ENCODE peak calls at places on chromosome 15, in six cellular contexts. T is fibroblast of the aortic adventitia; W is left lung; D is CD8-positive, alpha-beta memory T cell; K is GM06990; Y is WERI-Rb-1. L is an unnamed sample.

GRCh38 chr15:66765478-66766281 is 63.6 kb downstream of the SMAD6 start:
- DNase-seq in T (peak; percentile 43), Y (no peak), D (no peak), W (no peak), K (no peak), L (no peak)

GRCh38 chr15:74889390-74889881 is 406 bp upstream of the MPI start:
- DNase-seq in W (peak; percentile 83), T (peak; percentile 37), Y (peak; percentile 36), K (no peak), D (no peak), L (no peak)

GRCh38 chr15:75675579-75676404 is 28.1 kb downstream of the SNX33 start:
- DNase-seq in W (peak; percentile 73), Y (no peak), K (no peak), T (no peak), D (no peak), L (no peak)

GRCh38 chr15:45704329-45705249 is 69.8 kb downstream of the SQOR start:
- DNase-seq in D (no peak), Y (no peak), K (no peak), W (peak; percentile 83), T (peak; percentile 39), L (no peak)

GRCh38 chr15:25439456-25439836 is 622 bp upstream of the UBE3A start:
- DNase-seq in D (no peak), W (no peak), Y (no peak), K (no peak), T (peak; percentile 30), L (no peak)

GRCh38 chr15:25668236-25668635 is 194.9 kb downstream of the ATP10A start:
- DNase-seq in Y (no peak), T (no peak), D (no peak), K (no peak), W (no peak), L (no peak)

GRCh38 chr15:22873204-22873701 is 34.8 kb downstream of the NIPA2 start:
- DNase-seq in T (peak; percentile 57), W (no peak), Y (peak; percentile 35), K (no peak), D (no peak), L (no peak)

GRCh38 chr15:48940508-48940907 is 23.2 kb downstream of the SHC4 start:
- DNase-seq in W (no peak), D (no peak), T (peak; percentile 95), Y (no peak), K (peak; percentile 56), L (peak; percentile 94)

GRCh38 chr15:29067949-29068348 is 182.2 kb downstream of the APBA2 start:
- DNase-seq in Y (no peak), D (no peak), W (no peak), K (no peak), T (peak; percentile 5), L (no peak)

GRCh38 chr15:99954361-99955180 is 221.3 kb upstream of the LYSMD4 start:
- DNase-seq in K (no peak), W (no peak), Y (peak; percentile 70), T (no peak), D (no peak), L (no peak)

GRCh38 chr15:35697549-35698299 is 151.8 kb upstream of the DPH6 start:
- DNase-seq in W (no peak), K (no peak), D (no peak), Y (no peak), T (peak; percentile 78), L (peak; percentile 45)

GRCh38 chr15:88655103-88655553 is 16.3 kb downstream of the ISG20 start:
- DNase-seq in W (no peak), Y (no peak), D (no peak), T (no peak), K (no peak), L (no peak)

GRCh38 chr15:64213646-64214045 is 50.8 kb upstream of the PPIB start:
- DNase-seq in Y (no peak), W (no peak), T (no peak), D (no peak), K (no peak), L (no peak)

GRCh38 chr15:91099616-91100560 is at the start of gene SV2B:
- DNase-seq in K (peak; percentile 70), T (peak; percentile 23), Y (peak; percentile 72), D (no peak), W (peak; percentile 81), L (no peak)

GRCh38 chr15:56337084-56337725 is 28.0 kb upstream of the TEX9 start:
- DNase-seq in Y (peak; percentile 18), T (no peak), W (no peak), D (no peak), K (no peak), L (no peak)

GRCh38 chr15:61025283-61025682 is 203.8 kb downstream of the RORA start:
- DNase-seq in W (no peak), D (no peak), K (no peak), T (no peak), Y (no peak), L (no peak)

GRCh38 chr15:101478701-101479341 is 10.7 kb downstream of the PCSK6 start:
- DNase-seq in D (no peak), T (no peak), W (no peak), Y (no peak), K (no peak), L (no peak)

GRCh38 chr15:51935466-51936118 is 36.0 kb downstream of the LEO1 start:
- DNase-seq in D (no peak), W (no peak), Y (peak; percentile 11), T (no peak), K (peak; percentile 46), L (no peak)

GRCh38 chr15:74389115-74390048 is 21.9 kb upstream of the CYP11A1 start:
- DNase-seq in D (no peak), W (peak; percentile 68), Y (no peak), T (no peak), K (no peak), L (no peak)

GRCh38 chr15:45842151-45842550 is 207.3 kb downstream of the SQOR start:
- DNase-seq in Y (no peak), K (no peak), T (no peak), W (no peak), D (no peak), L (no peak)

GRCh38 chr15:90872481-90873184 is 4.2 kb downstream of the FURIN start:
- DNase-seq in Y (no peak), D (no peak), W (no peak), T (peak; percentile 73), K (no peak), L (peak; percentile 44)

GRCh38 chr15:63522143-63522531 is 17.7 kb downstream of the USP3 start:
- DNase-seq in K (no peak), T (no peak), Y (no peak), D (no peak), W (no peak), L (no peak)

GRCh38 chr15:73319460-73320245 is 49.1 kb downstream of the HCN4 start:
- DNase-seq in K (no peak), T (no peak), D (no peak), W (no peak), Y (no peak), L (no peak)

GRCh38 chr15:58369261-58369699 is 62.5 kb upstream of the LIPC start:
- DNase-seq in D (no peak), T (peak; percentile 49), Y (no peak), W (no peak), K (no peak), L (peak; percentile 82)

GRCh38 chr15:53979051-53979788 is 979 bp downstream of the UNC13C start:
- DNase-seq in D (no peak), T (no peak), W (no peak), K (no peak), Y (no peak), L (no peak)

GRCh38 chr15:49387471-49387870 is 35.6 kb upstream of the FGF7 start:
- DNase-seq in Y (no peak), W (no peak), D (no peak), T (no peak), K (no peak), L (no peak)

GRCh38 chr15:33293619-33294309 is 17.0 kb upstream of the RYR3 start:
- DNase-seq in W (no peak), D (no peak), T (peak; percentile 30), K (no peak), Y (no peak), L (no peak)
- H3K4me3 ChIP-seq in W (no peak overlapping the region), D (no peak overlapping the region), T (peak overlapping the region; percentile 28), K (no peak overlapping the region), Y (no peak overlapping the region), L (no peak overlapping the region)

GRCh38 chr15:84725001-84725491 is 9.1 kb upstream of the SEC11A start:
- DNase-seq in T (peak; percentile 66), K (peak; percentile 29), Y (no peak), W (no peak), D (no peak), L (no peak)
- H3K4me3 ChIP-seq in T (no peak overlapping the region), K (no peak overlapping the region), Y (no peak overlapping the region), W (no peak overlapping the region), D (peak overlapping the region; percentile 57), L (no peak overlapping the region)

DNA sequence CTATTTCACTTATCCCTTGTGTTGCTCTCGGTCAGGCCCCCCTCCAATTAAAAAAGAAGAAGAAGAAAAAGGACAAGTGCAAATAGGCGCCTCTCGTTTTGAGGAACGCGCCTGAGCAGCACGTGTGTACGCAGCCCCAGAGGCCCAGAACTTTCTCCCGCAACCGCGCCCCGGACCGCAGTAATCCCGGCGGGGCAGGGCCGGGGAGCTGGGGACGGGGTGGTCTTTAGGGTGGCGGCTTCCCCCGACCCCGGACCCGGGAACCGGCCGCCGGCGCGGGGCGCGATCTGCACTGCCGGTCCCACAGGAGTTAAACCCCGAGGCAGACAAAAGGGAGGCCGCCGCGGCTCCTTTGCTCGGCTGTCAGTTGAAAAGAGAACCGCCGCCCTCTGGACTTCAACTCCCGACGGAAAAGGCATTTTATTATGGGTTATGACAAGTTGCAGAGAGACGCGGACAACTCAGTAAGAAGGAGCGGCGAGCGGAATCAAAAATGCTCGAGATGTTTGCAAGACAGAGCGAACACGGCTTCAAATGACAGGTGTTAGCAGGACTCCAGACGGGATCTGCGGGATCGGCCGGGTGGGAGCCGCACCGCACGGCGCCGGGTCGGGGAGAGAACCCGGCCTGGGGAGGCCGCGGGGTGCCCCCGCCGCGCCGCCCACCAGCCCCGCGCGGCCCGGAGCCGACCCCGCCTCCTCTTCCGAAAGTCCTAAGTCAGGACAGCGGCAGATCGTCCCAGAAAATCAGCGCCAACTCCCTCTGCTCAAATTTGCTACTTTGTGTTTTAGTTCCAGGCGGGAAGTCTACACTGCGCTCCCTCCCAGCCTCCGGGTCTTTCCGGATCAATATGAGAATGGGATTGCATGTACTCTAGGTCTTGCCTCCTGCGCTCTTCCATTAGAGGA is 79.0 kb downstream of the NR2F2 start:
- DNase-seq in T (no peak), Y (no peak), W (peak; percentile 70), D (no peak), K (no peak), L (no peak)
- H3K4me3 ChIP-seq in T (no peak overlapping the region), Y (no peak overlapping the region), W (no peak overlapping the region), D (no peak overlapping the region), K (no peak overlapping the region), L (no peak overlapping the region)

GRCh38 chr15:98799991-98800390 is 151.7 kb downstream of the IGF1R start:
- DNase-seq in Y (no peak), T (peak; percentile 25), K (no peak), D (no peak), W (no peak), L (no peak)
- H3K4me3 ChIP-seq in Y (peak overlapping the region; percentile 32), T (no peak overlapping the region), K (no peak overlapping the region), D (no peak overlapping the region), W (no peak overlapping the region), L (no peak overlapping the region)

GRCh38 chr15:68281008-68281407 is 3.5 kb downstream of the FEM1B start:
- DNase-seq in K (no peak), D (no peak), T (no peak), Y (no peak), W (no peak), L (no peak)
- H3K4me3 ChIP-seq in K (peak overlapping the region; percentile 29), D (peak overlapping the region; percentile 33), T (peak overlapping the region; percentile 99), Y (no peak overlapping the region), W (peak overlapping the region; percentile 79), L (no peak overlapping the region)

L was measured in AG09309.